ENCODE peak calls at places on chromosome 4, in six cellular contexts. C is K562, S is H1, R is GM12891, T is HepG2, H is GM12878. L is an unnamed sample.

GRCh38 chr4:140252742-140253555 is 99.0 kb upstream of the MAML3 start:
- DNase-seq in C (peak), T (no peak), H (no peak), S (peak), R (peak), L (peak)

GRCh38 chr4:172819353-172819752 is 349.3 kb upstream of the GALNT7 start:
- DNase-seq in T (no peak), R (no peak), H (no peak), C (no peak), S (no peak), L (no peak)

GRCh38 chr4:3074846-3075651 is 568 bp downstream of the HTT start:
- DNase-seq in S (peak), R (no peak), H (no peak), T (peak), C (peak), L (no peak)

GRCh38 chr4:99467908-99468307 is 32.8 kb upstream of the ADH7 start:
- DNase-seq in C (no peak), R (no peak), H (no peak), S (no peak), T (no peak), L (no peak)

GRCh38 chr4:122674371-122674770 is 53.5 kb upstream of the IL21 start:
- DNase-seq in R (no peak), H (no peak), C (no peak), T (peak), S (no peak), L (no peak)

GRCh38 chr4:2948895-2949781 is 14.1 kb downstream of the NOP14 start:
- DNase-seq in S (no peak), C (no peak), T (no peak), H (no peak), R (no peak), L (no peak)

GRCh38 chr4:137881641-137882040 is 349.3 kb upstream of the PCDH18 start:
- DNase-seq in C (no peak), S (no peak), T (no peak), R (no peak), H (no peak), L (no peak)

GRCh38 chr4:183261953-183262775 is 57.9 kb downstream of the CLDN22 start:
- DNase-seq in C (peak), S (peak), R (peak), T (peak), H (peak), L (no peak)

GRCh38 chr4:98577956-98578355 is 80.5 kb downstream of the TSPAN5 start:
- DNase-seq in S (no peak), R (no peak), C (no peak), H (no peak), T (no peak), L (no peak)

GRCh38 chr4:10055871-10056270 is 34.6 kb upstream of the SLC2A9 start:
- DNase-seq in R (no peak), S (no peak), T (no peak), H (no peak), C (no peak), L (no peak)

GRCh38 chr4:8157944-8158709 is 486 bp downstream of the ABLIM2 start:
- DNase-seq in C (no peak), H (no peak), T (no peak), S (peak), R (no peak), L (no peak)

GRCh38 chr4:159296061-159296460 is 193.2 kb downstream of the RAPGEF2 start:
- DNase-seq in C (no peak), R (no peak), T (peak), H (no peak), S (no peak), L (no peak)

DNA sequence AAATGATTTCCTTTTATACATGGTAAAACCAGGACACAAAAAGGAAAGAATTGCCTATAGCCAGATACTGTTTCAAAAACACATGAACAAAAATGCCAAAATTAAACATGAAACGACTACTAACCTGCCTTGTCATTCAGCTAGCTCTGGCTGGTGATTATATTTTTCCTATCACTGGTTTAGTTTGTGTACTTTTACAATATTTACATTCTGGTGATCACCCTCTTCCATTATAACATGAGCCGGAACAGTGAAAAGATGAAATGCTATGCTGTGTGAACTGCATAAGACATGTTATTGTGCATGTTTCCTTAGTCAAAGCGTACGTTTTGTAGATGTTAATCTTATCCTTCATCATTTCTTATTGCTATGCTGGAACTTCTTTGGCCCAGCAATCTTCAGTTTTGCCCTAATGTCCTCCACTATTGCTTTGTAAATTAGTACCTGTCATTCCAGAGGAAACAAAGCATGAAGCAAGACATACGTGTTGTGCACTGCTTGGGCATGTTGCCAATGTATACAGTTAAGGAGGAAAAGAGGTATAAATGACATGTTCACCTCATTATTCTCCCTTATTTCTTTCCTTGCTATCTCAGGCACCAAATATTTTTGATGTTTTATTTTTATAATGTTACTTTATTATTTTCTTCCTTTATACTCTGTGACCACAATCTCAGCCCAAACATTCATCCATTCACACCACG is 386.3 kb downstream of the ARHGAP24 start:
- DNase-seq in H (no peak), T (no peak), R (no peak), C (no peak), S (no peak), L (no peak)
- TF ChIP-seq POLR2AphosphoS5 in H (no peak), T (no peak), R (no peak), C (no peak), S (no peak), L (no peak)

GRCh38 chr4:41361831-41362646 is 105.3 kb downstream of the UCHL1 start:
- DNase-seq in R (no peak), S (no peak), T (no peak), H (no peak), C (no peak), L (no peak)

GRCh38 chr4:41360911-41361830 is 104.4 kb downstream of the UCHL1 start:
- DNase-seq in H (no peak), S (peak), R (no peak), C (no peak), T (no peak), L (no peak)

GRCh38 chr4:41359069-41359769 is 102.5 kb downstream of the UCHL1 start:
- DNase-seq in T (no peak), R (no peak), C (no peak), H (no peak), S (peak), L (no peak)

GRCh38 chr4:41359836-41360213 is 103.1 kb downstream of the UCHL1 start:
- DNase-seq in R (no peak), C (no peak), S (no peak), T (no peak), H (no peak), L (no peak)

DNA sequence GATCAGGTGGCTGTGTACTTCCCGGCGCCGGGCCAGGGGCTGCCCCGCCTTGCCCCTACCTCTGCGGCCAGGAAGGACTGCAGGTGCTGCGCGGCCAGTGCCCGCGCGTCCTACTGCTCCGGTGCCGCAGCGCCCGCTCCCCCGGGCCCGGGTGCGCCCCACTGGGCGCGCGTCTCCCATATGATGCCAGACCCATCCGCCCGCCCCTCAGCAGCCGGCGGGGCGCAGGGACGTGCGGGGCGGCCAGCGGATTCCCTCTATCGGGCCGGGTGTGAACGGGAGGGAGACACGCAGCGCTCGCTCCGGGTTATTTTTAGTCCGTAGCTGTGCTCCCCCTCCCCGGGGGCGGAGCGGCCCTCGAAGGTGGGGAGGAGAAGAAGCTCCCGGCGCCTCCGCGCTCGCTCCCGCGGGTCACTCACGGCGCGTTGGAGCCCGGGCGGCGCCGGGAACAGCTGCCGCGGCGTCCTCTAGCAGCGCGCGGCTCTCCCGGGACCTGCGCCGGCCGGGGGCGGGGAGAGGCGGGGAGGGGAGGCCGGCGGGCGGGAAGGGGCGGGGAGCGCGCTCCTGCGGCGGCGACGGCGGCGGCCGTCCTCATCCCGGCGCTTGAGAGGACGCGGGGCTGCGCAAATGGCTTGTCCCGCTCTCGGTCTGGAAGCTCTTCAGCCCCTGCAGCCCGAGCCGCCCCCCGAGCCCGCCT is 103.6 kb downstream of the UCHL1 start:
- DNase-seq in H (no peak), T (no peak), S (peak), R (no peak), C (peak), L (no peak)
- TF ChIP-seq POLR2A in H (no peak), T (no peak), S (no peak), R (no peak), C (no peak), L (no peak)

GRCh38 chr4:53349201-53349600 is 16.7 kb downstream of the SCFD2 start:
- DNase-seq in R (no peak), S (no peak), C (no peak), H (no peak), T (no peak), L (no peak)

DNA sequence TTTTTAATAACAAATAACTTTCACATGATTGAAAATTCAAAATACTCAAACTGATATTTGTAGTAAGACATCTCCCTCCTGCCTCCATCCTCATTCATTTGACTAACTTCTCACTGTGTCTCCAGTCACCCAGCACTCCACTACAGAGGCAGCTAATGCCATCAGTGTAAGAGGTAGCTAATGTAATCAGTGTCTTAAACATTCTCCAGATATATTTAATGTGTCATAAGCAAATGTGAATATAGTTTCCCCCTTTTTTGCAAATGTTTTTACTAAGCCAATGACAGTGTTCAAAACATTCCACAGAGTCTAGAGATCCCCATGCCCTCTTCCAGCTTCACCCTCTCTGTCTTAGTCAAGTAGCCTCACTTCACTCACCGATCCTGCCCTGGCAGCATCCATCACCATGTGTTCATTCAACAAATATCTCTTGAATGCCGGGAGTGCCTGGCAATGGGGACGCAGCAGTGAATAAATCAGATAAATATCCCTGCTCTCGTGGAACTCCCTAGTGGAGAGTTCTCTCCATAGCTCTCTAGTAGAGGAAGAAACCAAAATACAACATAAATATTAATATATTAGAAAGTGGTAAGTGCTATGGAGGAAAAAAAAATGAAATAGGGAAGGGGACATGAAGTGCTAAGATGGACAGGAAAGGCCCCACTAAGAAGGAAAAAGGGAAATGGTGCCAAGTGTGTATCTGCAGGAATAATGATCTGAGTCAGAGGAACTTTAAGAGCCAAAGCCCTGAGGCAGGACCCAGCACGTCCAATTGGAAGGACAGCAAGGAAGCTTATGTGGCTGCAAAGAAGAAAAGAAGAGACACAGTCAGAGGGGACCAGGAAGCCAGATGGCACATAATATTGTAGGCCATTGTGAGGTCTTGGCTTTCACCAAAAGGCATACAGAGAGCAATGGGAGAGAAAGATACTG is 18.7 kb downstream of the SCFD2 start:
- DNase-seq in H (no peak), S (no peak), T (no peak), R (no peak), C (no peak), L (no peak)
- TF ChIP-seq TAF1 in H (no peak), S (no peak), T (no peak), R (no peak), C (no peak), L (no peak)

DNA sequence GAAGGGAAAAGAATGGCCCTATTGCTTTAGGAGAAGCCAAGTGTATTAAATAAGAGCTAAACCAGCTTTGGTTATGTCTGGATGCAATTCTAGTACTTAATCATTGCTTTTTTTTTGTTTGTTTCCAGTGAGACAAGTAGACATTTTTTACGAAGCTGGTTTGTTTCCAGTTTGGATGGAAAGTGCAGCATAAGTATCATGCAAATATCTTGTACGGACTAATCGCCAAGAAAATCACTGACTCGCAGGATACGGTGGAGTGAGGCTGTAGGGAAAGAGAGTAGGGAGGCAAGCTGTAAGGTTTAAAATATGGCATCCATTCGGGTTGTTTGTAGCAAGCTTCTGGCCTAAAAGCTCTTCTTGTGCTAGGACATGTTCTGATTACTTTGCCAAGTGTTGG is 64.8 kb downstream of the HPGD start:
- DNase-seq in R (no peak), S (no peak), H (no peak), T (no peak), C (no peak), L (no peak)
- TF ChIP-seq POLR2AphosphoS5 in R (no peak), S (no peak), H (no peak), T (no peak), C (no peak), L (no peak)

GRCh38 chr4:185709802-185710486 is 102.0 kb downstream of the SORBS2 start:
- DNase-seq in R (no peak), H (no peak), S (no peak), T (peak), C (no peak), L (no peak)

GRCh38 chr4:185712350-185713024 is 99.5 kb downstream of the SORBS2 start:
- DNase-seq in H (no peak), C (no peak), S (no peak), T (peak), R (no peak), L (no peak)

GRCh38 chr4:185713272-185713671 is 98.7 kb downstream of the SORBS2 start:
- DNase-seq in R (no peak), H (no peak), C (no peak), T (peak), S (no peak), L (no peak)

GRCh38 chr4:185710487-185710995 is 101.5 kb downstream of the SORBS2 start:
- DNase-seq in T (no peak), H (no peak), C (no peak), S (no peak), R (no peak), L (no peak)

DNA sequence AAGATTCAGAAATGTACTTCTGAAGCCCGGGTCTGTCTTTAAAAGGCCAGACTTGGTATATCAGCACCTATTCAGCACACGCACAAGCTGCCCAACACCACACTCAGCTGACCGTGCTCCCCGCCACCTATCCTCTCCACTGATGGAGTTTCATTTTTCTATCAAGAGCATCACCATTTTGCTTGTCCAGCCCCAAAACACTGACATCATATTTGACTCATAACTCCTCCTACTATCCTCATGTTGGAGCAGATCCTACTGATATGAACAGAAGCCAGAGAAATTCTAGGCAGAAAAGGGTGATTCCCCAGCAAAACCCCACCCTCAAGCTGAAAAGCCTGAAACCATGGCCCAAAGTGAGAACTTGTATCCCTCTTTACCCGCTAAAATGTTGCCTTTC is 100.2 kb downstream of the SORBS2 start:
- DNase-seq in S (no peak), R (no peak), C (no peak), H (no peak), T (no peak), L (no peak)
- TF ChIP-seq POLR2A in S (no peak), R (no peak), C (no peak), H (no peak), T (no peak), L (no peak)

GRCh38 chr4:107470173-107470572 is 249.9 kb downstream of the PAPSS1 start:
- DNase-seq in C (no peak), S (no peak), T (no peak), R (no peak), H (no peak), L (no peak)

GRCh38 chr4:107478327-107478946 is 241.6 kb downstream of the PAPSS1 start:
- DNase-seq in C (no peak), R (no peak), H (no peak), T (no peak), S (no peak), L (no peak)

GRCh38 chr4:107472265-107472948 is 247.6 kb downstream of the PAPSS1 start:
- DNase-seq in H (no peak), C (no peak), T (no peak), S (no peak), R (no peak), L (no peak)

GRCh38 chr4:107468812-107469211 is 251.2 kb downstream of the PAPSS1 start:
- DNase-seq in H (no peak), S (no peak), R (no peak), T (no peak), C (no peak), L (no peak)

GRCh38 chr4:107473126-107473525 is 246.9 kb downstream of the PAPSS1 start:
- DNase-seq in H (no peak), C (no peak), R (no peak), S (no peak), T (no peak), L (no peak)
- TF ChIP-seq TAF1 in H (no peak), C (no peak), R (no peak), S (no peak), T (no peak), L (no peak)

DNA sequence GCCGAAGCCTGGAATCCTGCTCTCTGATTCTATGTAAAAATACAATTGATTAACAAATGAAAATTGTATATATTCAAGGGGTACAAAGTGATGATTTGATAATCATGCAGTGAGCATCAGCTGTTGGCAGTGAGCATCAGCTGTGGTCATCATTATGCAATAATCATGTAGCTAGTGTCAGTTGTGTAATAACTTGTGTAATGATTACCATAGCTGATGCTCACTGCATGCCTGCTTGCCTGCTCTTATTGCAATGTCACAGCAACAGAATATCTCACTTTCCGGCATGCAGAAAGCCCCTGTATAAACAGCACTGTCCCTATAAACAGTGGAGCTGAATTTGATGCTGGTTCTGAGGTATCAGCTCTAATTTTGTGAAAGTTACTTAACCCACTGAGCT is 46.8 kb downstream of the SULT1B1 start:
- DNase-seq in H (no peak), T (peak), C (no peak), S (no peak), R (no peak), L (no peak)
- TF ChIP-seq POLR2AphosphoS5 in H (no peak), T (no peak), C (no peak), S (no peak), R (no peak), L (no peak)

GRCh38 chr4:56978750-56979303 is at the start of gene POLR2B:
- DNase-seq in C (peak), S (peak), R (peak), T (peak), H (peak), L (peak)
- TF ChIP-seq POLR2A in C (peak), S (peak), R (peak), T (peak), H (peak), L (peak)

GRCh38 chr4:845836-846251 is 19.9 kb upstream of the CPLX1 start:
- DNase-seq in H (no peak), T (no peak), S (no peak), C (no peak), R (no peak), L (no peak)
- TF ChIP-seq TAF1 in H (no peak), T (no peak), S (no peak), C (no peak), R (no peak), L (no peak)